ENCODE peak calls at places on chromosomes 6 and 20, in ten cellular contexts. Z is prostate gland, K is dorsolateral prefrontal cortex, C is heart right ventricle, F is heart left ventricle, W is cardiac muscle cell, I is tibial artery, B is brain microvascular endothelial cell, P is MM.1S, T is ovary. V is an unnamed sample. For H3K27me3, the result is how much of the 10 kb centered on the place peaks cover.

GRCh38 chr6:66772785-66773184 is 1065.8 kb upstream of the EYS start:
- DNase-seq in Z (no peak), K (peak), C (no peak), F (no peak), W (no peak), I (peak), B (peak), P (no peak), T (no peak), V (no peak)

GRCh38 chr20:33262658-33263065 is 20.4 kb upstream of the BPIFB1 start:
- DNase-seq in Z (no peak), K (peak), C (no peak), F (no peak), W (peak), I (no peak), B (peak), P (no peak), T (no peak), V (peak)

GRCh38 chr6:23873161-23873560 is 252.9 kb upstream of the NRSN1 start:
- DNase-seq in Z (no peak), K (no peak), C (no peak), F (no peak), W (no peak), I (no peak), B (no peak), P (no peak), T (no peak), V (no peak)

GRCh38 chr6:34062815-34063214 is 83.1 kb downstream of the GRM4 start:
- DNase-seq in Z (no peak), K (no peak), C (no peak), F (no peak), W (no peak), I (no peak), B (no peak), P (no peak), T (no peak), V (no peak)

GRCh38 chr20:54865273-54865672 is 389.9 kb downstream of the DOK5 start:
- DNase-seq in Z (no peak), K (no peak), C (no peak), F (no peak), W (no peak), I (no peak), B (no peak), P (no peak), T (no peak), V (no peak)

GRCh38 chr20:44962483-44962882 is 2.3 kb upstream of the TOMM34 start:
- DNase-seq in Z (no peak), K (no peak), C (no peak), F (no peak), W (no peak), I (no peak), B (no peak), P (no peak), T (no peak), V (no peak)

GRCh38 chr6:131143319-131143718 is 8.1 kb downstream of the AKAP7 start:
- DNase-seq in Z (no peak), K (no peak), C (no peak), F (no peak), W (no peak), I (no peak), B (no peak), P (no peak), T (no peak), V (no peak)

GRCh38 chr6:40640591-40641293 is 53.6 kb upstream of the LRFN2 start:
- DNase-seq in Z (no peak), K (peak), C (no peak), F (no peak), W (peak), I (no peak), B (no peak), P (no peak), T (peak), V (no peak)

GRCh38 chr6:95815389-95816056 is 200.3 kb upstream of the FUT9 start:
- DNase-seq in Z (no peak), K (no peak), C (no peak), F (no peak), W (no peak), I (no peak), B (no peak), P (no peak), T (no peak), V (no peak)

GRCh38 chr20:651713-652610 is 1.0 kb downstream of the SRXN1 start:
- DNase-seq in Z (no peak), K (no peak), C (no peak), F (no peak), W (peak), I (no peak), B (no peak), P (peak), T (no peak), V (no peak)

GRCh38 chr6:79872986-79873385 is 74.4 kb downstream of the ELOVL4 start:
- DNase-seq in Z (no peak), K (no peak), C (no peak), F (no peak), W (no peak), I (no peak), B (peak), P (no peak), T (no peak), V (peak)

GRCh38 chr6:149963212-149963461 is 606 bp upstream of the ULBP1 start:
- DNase-seq in Z (no peak), K (no peak), C (no peak), F (no peak), W (no peak), I (no peak), B (peak), P (no peak), T (no peak), V (peak)

GRCh38 chr20:34768105-34768504 is 57.3 kb downstream of the NCOA6 start:
- DNase-seq in Z (no peak), K (no peak), C (no peak), F (no peak), W (no peak), I (no peak), B (peak), P (no peak), T (no peak), V (peak)

GRCh38 chr6:139330271-139330670 is 38.5 kb upstream of the TXLNB start:
- DNase-seq in Z (no peak), K (no peak), C (no peak), F (no peak), W (no peak), I (no peak), B (no peak), P (no peak), T (no peak), V (no peak)

GRCh38 chr6:167329014-167329413 is 4.1 kb downstream of the TTLL2 start:
- DNase-seq in Z (no peak), K (no peak), C (no peak), F (no peak), W (no peak), I (no peak), B (no peak), P (no peak), T (no peak), V (no peak)

GRCh38 chr6:170007468-170008240 is 256.2 kb downstream of the ERMARD start:
- DNase-seq in Z (no peak), K (no peak), C (no peak), F (peak), W (peak), I (no peak), B (no peak), P (no peak), T (no peak), V (no peak)

GRCh38 chr20:59835448-59836395 is 97.7 kb downstream of the SYCP2 start:
- DNase-seq in Z (peak), K (peak), C (peak), F (no peak), W (peak), I (no peak), B (peak), P (no peak), T (peak), V (peak)

GRCh38 chr6:157813757-157814455 is 9.1 kb upstream of the SNX9 start:
- DNase-seq in Z (no peak), K (no peak), C (no peak), F (no peak), W (no peak), I (peak), B (peak), P (no peak), T (peak), V (peak)

GRCh38 chr6:17935188-17936149 is 52.0 kb downstream of the KIF13A start:
- DNase-seq in Z (no peak), K (no peak), C (no peak), F (no peak), W (no peak), I (no peak), B (no peak), P (no peak), T (no peak), V (no peak)

GRCh38 chr6:116631379-116631990 is 15.2 kb downstream of the RSPH4A start:
- DNase-seq in Z (peak), K (no peak), C (no peak), F (no peak), W (peak), I (no peak), B (no peak), P (peak), T (peak), V (no peak)

GRCh38 chr6:5084787-5085637 is at the start of gene PPP1R3G:
- DNase-seq in Z (peak), K (no peak), C (peak), F (peak), W (peak), I (peak), B (peak), P (peak), T (peak), V (no peak)

GRCh38 chr20:16662462-16662861 is 67.4 kb upstream of the SNRPB2 start:
- DNase-seq in Z (no peak), K (no peak), C (no peak), F (no peak), W (no peak), I (no peak), B (no peak), P (no peak), T (no peak), V (no peak)

GRCh38 chr6:16803294-16804006 is 42.2 kb upstream of the ATXN1 start:
- DNase-seq in Z (no peak), K (peak), C (peak), F (peak), W (peak), I (no peak), B (peak), P (no peak), T (peak), V (no peak)

GRCh38 chr6:33840064-33840926 is 36.5 kb upstream of the MLN start:
- DNase-seq in Z (no peak), K (peak), C (no peak), F (peak), W (no peak), I (peak), B (peak), P (peak), T (peak), V (peak)

GRCh38 chr6:112222111-112222726 is 32.1 kb downstream of the LAMA4 start:
- DNase-seq in Z (no peak), K (no peak), C (no peak), F (no peak), W (no peak), I (no peak), B (peak), P (no peak), T (no peak), V (peak)

GRCh38 chr6:99613705-99614429 is 7.2 kb downstream of the PRDM13 start:
- DNase-seq in Z (no peak), K (no peak), C (no peak), F (peak), W (peak), I (no peak), B (no peak), P (peak), T (no peak), V (no peak)

GRCh38 chr6:45049188-45049843 is 278.8 kb upstream of the RUNX2 start:
- DNase-seq in Z (no peak), K (no peak), C (no peak), F (no peak), W (no peak), I (no peak), B (peak), P (no peak), T (no peak), V (no peak)

GRCh38 chr6:114649298-114649697 is 306.5 kb upstream of the HS3ST5 start:
- DNase-seq in Z (no peak), K (no peak), C (no peak), F (no peak), W (no peak), I (no peak), B (no peak), P (no peak), T (no peak), V (no peak)

GRCh38 chr6:85920782-85921181 is 278.1 kb upstream of the SYNCRIP start:
- DNase-seq in Z (peak), K (peak), C (peak), F (no peak), W (no peak), I (no peak), B (no peak), P (no peak), T (no peak), V (no peak)

GRCh38 chr6:1027109-1027794 is 284.6 kb upstream of the FOXQ1 start:
- DNase-seq in Z (no peak), K (no peak), C (no peak), F (no peak), W (no peak), I (no peak), B (peak), P (no peak), T (no peak), V (peak)

GRCh38 chr6:8166156-8166555 is 63.8 kb upstream of the EEF1E1 start:
- DNase-seq in Z (no peak), K (no peak), C (no peak), F (no peak), W (no peak), I (no peak), B (no peak), P (no peak), T (no peak), V (no peak)

GRCh38 chr20:40562031-40562430 is 127.0 kb downstream of the MAFB start:
- DNase-seq in Z (no peak), K (no peak), C (no peak), F (no peak), W (no peak), I (no peak), B (peak), P (no peak), T (no peak), V (no peak)

GRCh38 chr20:14619411-14619810 is 282.0 kb upstream of the FLRT3 start:
- DNase-seq in Z (no peak), K (no peak), C (no peak), F (no peak), W (no peak), I (no peak), B (no peak), P (no peak), T (no peak), V (no peak)

GRCh38 chr20:14617123-14617522 is 279.7 kb upstream of the FLRT3 start:
- DNase-seq in Z (no peak), K (no peak), C (no peak), F (no peak), W (no peak), I (no peak), B (no peak), P (no peak), T (no peak), V (no peak)

GRCh38 chr20:14622796-14623195 is 285.4 kb upstream of the FLRT3 start:
- DNase-seq in Z (no peak), K (no peak), C (no peak), F (no peak), W (no peak), I (no peak), B (peak), P (no peak), T (peak), V (no peak)
- TF ChIP-seq CTCF in Z (no peak), K (no peak), C (no peak), F (no peak), W (no peak), I (no peak), B (peak), P (no peak), T (no peak), V (peak)

GRCh38 chr20:51958099-51958498 is 155.8 kb upstream of the SALL4 start:
- DNase-seq in Z (no peak), K (no peak), C (no peak), F (no peak), W (no peak), I (no peak), B (no peak), P (no peak), T (no peak), V (no peak)
- H3K4me3 ChIP-seq in Z (no peak), K (no peak), C (no peak), F (no peak), W (no peak), I (no peak), B (no peak), P (no peak), T (no peak), V (no peak)

GRCh38 chr6:81720427-81720826 is 32.1 kb downstream of the TENT5A start:
- DNase-seq in Z (no peak), K (no peak), C (no peak), F (no peak), W (peak), I (no peak), B (no peak), P (no peak), T (no peak), V (no peak)
- H3K27me3 ChIP-seq in Z (under half), K (under half), C (under half), F (under half), W (under half), I (under half), B (under half), P (under half), T (under half), V (under half)

DNA sequence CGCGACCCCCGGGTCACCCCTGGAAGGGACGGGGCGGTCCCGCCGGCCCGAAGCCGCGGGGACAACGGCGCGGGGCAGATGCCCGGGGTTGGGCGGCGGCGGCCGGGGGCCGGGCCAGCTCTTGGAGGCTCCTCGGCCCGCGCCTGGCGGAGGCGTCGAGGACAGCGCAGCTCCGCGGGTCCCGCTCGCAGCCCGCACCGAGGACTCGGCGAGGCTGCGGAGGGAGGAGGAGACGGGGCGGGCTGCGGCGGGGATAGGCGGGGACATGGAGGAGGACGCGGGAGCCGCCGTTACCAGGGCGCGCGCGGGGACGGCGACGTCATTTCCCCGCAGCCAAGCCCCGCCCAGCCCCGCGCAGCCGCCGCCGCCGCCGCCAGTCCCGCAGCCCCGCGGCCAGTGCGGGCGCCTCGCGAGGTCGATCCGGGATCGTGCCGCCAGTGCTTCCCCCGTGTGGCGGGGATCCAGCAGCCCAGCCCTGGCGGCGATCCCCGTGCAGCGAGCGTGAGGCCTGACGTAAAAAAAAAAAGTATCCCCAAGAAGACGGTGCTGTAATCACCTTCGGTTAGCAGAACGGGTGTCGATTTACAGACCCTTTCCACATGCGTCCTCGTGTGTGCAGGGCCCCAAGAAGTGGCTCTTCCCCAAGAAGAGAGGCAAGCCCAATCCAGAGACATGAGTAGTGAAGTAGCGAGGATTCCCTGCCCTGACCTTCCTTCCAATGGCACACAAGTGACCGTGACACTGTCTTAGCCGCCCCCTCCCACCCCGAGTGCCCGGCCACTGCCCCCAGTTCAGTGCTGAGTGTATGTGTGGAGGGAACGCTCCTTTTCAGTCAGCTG is at the start of gene FAM184A:
- DNase-seq in Z (peak), K (peak), C (peak), F (peak), W (peak), I (peak), B (peak), P (peak), T (peak), V (no peak)
- TF ChIP-seq CTCF in Z (no peak), K (peak), C (peak), F (peak), W (peak), I (peak), B (peak), P (peak), T (peak), V (peak)

GRCh38 chr20:63175031-63175895 is 40.7 kb downstream of the YTHDF1 start:
- DNase-seq in Z (no peak), K (no peak), C (no peak), F (no peak), W (no peak), I (no peak), B (no peak), P (no peak), T (no peak), V (no peak)

GRCh38 chr20:63177134-63177784 is 38.7 kb downstream of the YTHDF1 start:
- DNase-seq in Z (no peak), K (peak), C (no peak), F (no peak), W (no peak), I (no peak), B (no peak), P (no peak), T (no peak), V (no peak)

GRCh38 chr20:63176035-63176434 is 39.9 kb downstream of the YTHDF1 start:
- DNase-seq in Z (no peak), K (no peak), C (no peak), F (no peak), W (peak), I (no peak), B (no peak), P (no peak), T (no peak), V (no peak)

GRCh38 chr20:63177785-63178444 is 38.0 kb downstream of the YTHDF1 start:
- DNase-seq in Z (no peak), K (no peak), C (no peak), F (no peak), W (no peak), I (no peak), B (no peak), P (no peak), T (no peak), V (no peak)

DNA sequence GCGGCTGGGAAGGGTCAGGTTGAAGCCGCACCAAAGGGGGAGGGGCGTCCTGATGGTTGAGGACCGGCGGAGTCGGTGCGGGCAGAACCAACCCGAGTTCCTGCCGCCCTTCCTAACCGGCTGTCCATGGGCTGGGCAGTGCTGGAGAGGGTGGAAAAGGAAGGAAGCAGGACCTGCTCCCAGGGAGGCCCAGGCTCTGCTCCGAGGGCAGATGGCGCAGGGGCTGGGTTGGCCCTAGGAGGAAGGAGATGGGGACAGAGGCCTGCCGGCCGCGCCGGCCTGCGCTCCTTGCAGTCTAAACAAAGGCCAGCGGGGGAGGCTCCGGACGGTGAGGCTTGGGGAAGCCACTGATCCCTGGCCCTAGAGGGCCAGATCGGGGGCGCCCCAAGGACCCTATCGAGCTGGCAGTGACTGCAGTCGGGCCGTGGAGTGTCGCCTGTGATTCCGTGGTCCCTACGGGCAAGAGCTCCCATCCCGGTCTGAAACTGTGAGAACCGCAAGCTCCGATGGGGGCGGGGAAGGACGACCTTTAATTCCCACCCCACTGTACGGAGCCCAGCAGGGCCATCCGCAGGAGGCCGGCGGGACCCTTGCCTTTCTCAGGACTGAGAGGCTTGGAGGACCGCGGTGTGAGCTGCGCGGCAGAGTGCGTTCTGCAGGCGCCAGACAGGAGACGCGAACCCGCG is 39.3 kb downstream of the YTHDF1 start:
- DNase-seq in Z (no peak), K (no peak), C (no peak), F (no peak), W (no peak), I (no peak), B (no peak), P (no peak), T (no peak), V (no peak)
- H3K4me3 ChIP-seq in Z (no peak), K (no peak), C (peak), F (no peak), W (no peak), I (no peak), B (no peak), P (no peak), T (no peak), V (no peak)

GRCh38 chr6:90787411-90787810 is 200.5 kb upstream of the MAP3K7 start:
- DNase-seq in Z (no peak), K (no peak), C (no peak), F (no peak), W (no peak), I (no peak), B (no peak), P (no peak), T (no peak), V (no peak)

GRCh38 chr6:90793771-90794170 is 206.9 kb upstream of the MAP3K7 start:
- DNase-seq in Z (no peak), K (no peak), C (no peak), F (no peak), W (no peak), I (no peak), B (no peak), P (no peak), T (no peak), V (no peak)

GRCh38 chr6:90790696-90791095 is 203.8 kb upstream of the MAP3K7 start:
- DNase-seq in Z (no peak), K (no peak), C (no peak), F (no peak), W (no peak), I (no peak), B (peak), P (no peak), T (no peak), V (peak)

GRCh38 chr6:90790058-90790457 is 203.2 kb upstream of the MAP3K7 start:
- DNase-seq in Z (peak), K (no peak), C (no peak), F (no peak), W (peak), I (no peak), B (no peak), P (no peak), T (peak), V (no peak)

GRCh38 chr6:90788781-90789180 is 201.9 kb upstream of the MAP3K7 start:
- DNase-seq in Z (no peak), K (no peak), C (no peak), F (no peak), W (no peak), I (no peak), B (no peak), P (no peak), T (no peak), V (no peak)
- H3K27me3 ChIP-seq in Z (under half), K (under half), C (under half), F (under half), W (under half), I (under half), B (under half), P (under half), T (under half), V (under half)